ENCODE peak calls at places on chromosome 12, in eight cellular contexts. F is HCT116, C is testis, T is gastrocnemius medialis, W is uterus, N is left ventricle myocardium inferior, B is Panc1, D is PC-9. S is an unnamed sample.

GRCh38 chr12:98698603-98699463 is 53.7 kb downstream of the APAF1 start:
- DNase-seq in F (peak), C (peak), T (peak), W (peak), N (peak), B (peak), D (peak), S (peak)

GRCh38 chr12:56267443-56268071 is 815 bp downstream of the COQ10A start:
- DNase-seq in F (no peak), C (peak), T (peak), W (no peak), N (peak), B (no peak), D (no peak), S (no peak)

GRCh38 chr12:6201199-6201608 is 1.0 kb downstream of the CD9 start:
- DNase-seq in F (no peak), C (no peak), T (no peak), W (no peak), N (no peak), B (no peak), D (peak), S (peak)

GRCh38 chr12:26783133-26783531 is 49.9 kb downstream of the ITPR2 start:
- DNase-seq in F (no peak), C (no peak), T (no peak), W (no peak), N (no peak), B (no peak), D (no peak), S (no peak)

GRCh38 chr12:53255993-53256392 is 12.1 kb upstream of the ESPL1 start:
- DNase-seq in F (no peak), C (no peak), T (no peak), W (no peak), N (no peak), B (no peak), D (no peak), S (no peak)

GRCh38 chr12:120231316-120232011 is 30.6 kb upstream of the RPLP0 start:
- DNase-seq in F (peak), C (no peak), T (peak), W (no peak), N (peak), B (peak), D (peak), S (peak)

GRCh38 chr12:106195638-106196037 is 52.2 kb downstream of the CKAP4 start:
- DNase-seq in F (no peak), C (peak), T (peak), W (peak), N (peak), B (no peak), D (no peak), S (no peak)

GRCh38 chr12:4947297-4947696 is 37.6 kb downstream of the KCNA1 start:
- DNase-seq in F (no peak), C (no peak), T (no peak), W (no peak), N (no peak), B (no peak), D (no peak), S (no peak)

GRCh38 chr12:4290011-4290790 is 16.6 kb downstream of the CCND2 start:
- DNase-seq in F (no peak), C (no peak), T (no peak), W (no peak), N (no peak), B (no peak), D (no peak), S (no peak)

GRCh38 chr12:25386823-25387134 is 136.1 kb upstream of the KRAS start:
- DNase-seq in F (no peak), C (peak), T (peak), W (no peak), N (no peak), B (no peak), D (no peak), S (no peak)

GRCh38 chr12:72465940-72466630 is 193.9 kb downstream of the TRHDE start:
- DNase-seq in F (no peak), C (no peak), T (no peak), W (no peak), N (no peak), B (no peak), D (no peak), S (no peak)

GRCh38 chr12:80068173-80068572 is 31.2 kb upstream of the OTOGL start:
- DNase-seq in F (no peak), C (no peak), T (no peak), W (no peak), N (no peak), B (no peak), D (no peak), S (no peak)

GRCh38 chr12:93387780-93388179 is 10.1 kb downstream of the NUDT4 start:
- DNase-seq in F (no peak), C (no peak), T (no peak), W (no peak), N (no peak), B (no peak), D (no peak), S (peak)

GRCh38 chr12:68279227-68280054 is 26.0 kb upstream of the IL22 start:
- DNase-seq in F (no peak), C (no peak), T (no peak), W (no peak), N (no peak), B (no peak), D (no peak), S (no peak)

GRCh38 chr12:116116650-116117424 is 160.7 kb downstream of the MED13L start:
- DNase-seq in F (no peak), C (no peak), T (no peak), W (no peak), N (no peak), B (no peak), D (no peak), S (no peak)

GRCh38 chr12:93025145-93026103 is 96.3 kb upstream of the EEA1 start:
- DNase-seq in F (peak), C (no peak), T (no peak), W (no peak), N (no peak), B (peak), D (no peak), S (no peak)

GRCh38 chr12:9910716-9911421 is 21.3 kb downstream of the CLEC2A start:
- DNase-seq in F (no peak), C (no peak), T (no peak), W (no peak), N (no peak), B (no peak), D (no peak), S (no peak)

GRCh38 chr12:77388611-77389265 is 323.4 kb upstream of the E2F7 start:
- DNase-seq in F (no peak), C (no peak), T (no peak), W (no peak), N (no peak), B (no peak), D (no peak), S (no peak)

GRCh38 chr12:1741154-1741949 is 50.5 kb downstream of the ADIPOR2 start:
- DNase-seq in F (no peak), C (no peak), T (no peak), W (no peak), N (no peak), B (no peak), D (peak), S (no peak)

GRCh38 chr12:9740109-9740750 is 7.3 kb upstream of the CLECL1 start:
- DNase-seq in F (no peak), C (no peak), T (no peak), W (no peak), N (no peak), B (no peak), D (no peak), S (no peak)

DNA sequence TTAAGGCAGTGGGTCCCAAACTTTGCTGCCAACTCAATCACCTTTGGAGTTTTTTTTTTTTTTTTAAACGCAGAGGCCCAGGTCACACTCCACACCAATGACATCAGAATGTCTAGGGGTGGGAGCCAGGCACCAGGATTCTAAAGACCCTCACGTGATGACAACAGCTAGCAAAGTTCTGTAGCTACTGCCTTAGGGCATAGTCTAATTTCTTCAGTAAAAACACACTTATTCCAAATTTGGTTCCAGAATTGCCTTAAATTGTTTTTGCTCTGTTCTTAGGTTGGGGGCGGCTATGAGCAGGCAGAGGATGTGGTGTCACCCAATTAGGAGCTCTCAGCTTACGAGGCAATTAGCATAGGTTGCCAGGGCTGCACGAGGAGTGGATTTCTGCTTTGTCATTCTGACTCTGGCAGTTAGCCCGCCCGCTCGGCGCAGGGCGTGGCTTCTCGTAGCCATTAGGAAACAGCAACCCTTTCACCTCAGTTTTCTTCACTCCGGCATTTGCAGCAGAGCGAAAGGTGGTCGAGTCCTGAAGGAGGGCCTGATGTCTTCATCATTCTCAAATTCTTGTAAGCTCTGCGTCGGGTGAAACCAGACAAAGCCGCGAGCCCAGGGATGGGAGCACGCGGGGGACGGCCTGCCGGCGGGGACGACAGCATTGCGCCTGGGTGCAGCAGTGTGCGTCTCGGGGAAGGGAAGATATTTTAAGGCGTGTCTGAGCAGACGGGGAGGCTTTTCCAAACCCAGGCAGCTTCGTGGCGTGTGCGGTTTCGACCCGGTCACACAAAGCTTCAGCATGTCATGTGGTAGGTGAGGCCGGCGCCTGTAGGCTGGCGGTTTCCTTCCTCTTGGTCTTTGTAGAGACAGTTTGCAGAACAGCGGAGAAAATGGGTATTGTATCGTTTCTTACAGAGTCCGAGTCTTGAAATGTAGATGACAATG is 16.7 kb upstream of the EID3 start:
- DNase-seq in F (peak), C (peak), T (peak), W (peak), N (peak), B (peak), D (peak), S (peak)
- TF ChIP-seq CTCF in F (no peak), C (no peak), T (no peak), W (no peak), N (no peak), B (no peak), D (no peak), S (no peak)

GRCh38 chr12:133180669-133181068 is 626 bp upstream of the ZNF268 start:
- DNase-seq in F (no peak), C (no peak), T (no peak), W (no peak), N (no peak), B (no peak), D (no peak), S (no peak)

DNA sequence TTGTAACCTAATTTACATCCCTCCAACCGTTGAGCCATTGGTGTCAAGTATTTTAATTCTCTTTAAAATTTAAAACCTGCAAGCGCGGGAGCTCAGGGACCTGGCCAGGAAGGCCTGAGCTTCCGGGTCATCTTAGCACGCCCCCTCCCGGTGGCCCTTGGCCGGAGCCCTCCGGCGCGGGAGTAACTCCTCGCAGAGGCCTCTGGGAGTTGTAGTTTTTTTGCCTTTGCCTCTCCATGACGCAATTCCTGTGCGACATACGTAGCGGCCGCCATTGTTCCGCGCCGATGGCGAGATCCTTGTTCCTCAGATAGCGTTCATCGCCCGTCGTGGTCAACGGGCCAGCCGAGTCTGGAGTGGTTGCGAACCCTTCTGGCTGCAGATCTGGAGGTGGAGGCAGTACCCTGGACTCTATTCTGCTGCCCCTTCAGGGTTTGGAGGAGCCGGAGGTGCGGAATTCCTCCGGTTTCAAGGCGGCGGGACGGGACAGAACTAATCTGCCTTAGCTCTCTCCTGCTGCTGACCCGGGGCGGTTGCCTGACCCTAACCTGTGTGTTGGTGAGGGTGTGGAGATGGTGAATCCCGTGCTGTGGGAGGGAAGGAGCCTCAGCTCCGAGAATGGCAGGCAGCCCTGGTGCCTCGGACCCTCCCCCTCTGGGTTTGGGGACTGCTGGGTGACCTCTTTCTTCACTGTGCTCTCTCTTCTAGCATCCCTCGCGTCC is at the start of gene ZNF268:
- DNase-seq in F (peak), C (peak), T (peak), W (peak), N (peak), B (peak), D (peak), S (peak)
- H3K27ac ChIP-seq in F (peak), C (peak), T (peak), W (peak), N (peak), B (peak), D (peak), S (peak)

DNA sequence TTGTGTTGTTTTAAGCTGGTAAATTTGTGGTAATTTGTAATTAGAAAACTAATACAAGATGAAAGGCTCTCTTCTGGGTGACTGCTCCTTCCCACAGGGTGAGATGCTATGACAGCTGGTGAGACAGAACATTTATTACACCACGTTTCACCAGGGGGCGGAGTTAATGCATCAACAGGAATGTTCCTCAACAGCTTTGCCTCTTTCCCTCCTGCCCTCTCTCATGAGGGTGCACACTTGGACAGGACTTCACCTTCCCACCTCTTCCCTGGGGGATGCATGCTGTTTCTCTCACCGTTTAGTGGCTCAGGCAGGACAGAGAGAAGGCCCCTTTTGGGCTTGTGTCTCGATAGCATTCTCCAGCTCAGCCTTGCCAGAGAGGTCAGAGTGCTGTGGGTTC is 13.4 kb upstream of the PPP1R1A start:
- DNase-seq in F (no peak), C (no peak), T (no peak), W (no peak), N (no peak), B (no peak), D (no peak), S (no peak)
- TF ChIP-seq CTCF in F (no peak), C (no peak), T (no peak), W (no peak), N (no peak), B (no peak), D (no peak), S (no peak)

GRCh38 chr12:3182426-3182825 is 105.2 kb downstream of the TSPAN9 start:
- DNase-seq in F (no peak), C (no peak), T (no peak), W (no peak), N (no peak), B (no peak), D (no peak), S (no peak)
- H3K27ac ChIP-seq in F (no peak), C (no peak), T (no peak), W (no peak), N (no peak), B (no peak), D (no peak), S (no peak)